ENCODE peak calls at places on chromosome 18, in ten cellular contexts. S is activated CD4-positive, CD25-positive, alpha-beta regulatory T cell; O is NCI-H345; X is glomerular endothelial cell; A is MV-4-11; Q is mesothelial cell of epicardium; M is activated CD8-positive, alpha-beta memory T cell treated with anti-CD3 and anti-CD28 coated beads, Interleukin-2, amount 50 U/mL, for 48 hours; J is GM20000; C is left ventricle myocardium superior; D is M059J. P is an unnamed sample.

GRCh38 chr18:61286867-61287266 is 46.4 kb upstream of the CDH20 start:
- DNase-seq in S (no peak), O (no peak), X (no peak), A (no peak), Q (no peak), M (no peak), J (no peak), C (no peak), D (no peak), P (no peak)

GRCh38 chr18:54776282-54776977 is 51.8 kb upstream of the RAB27B start:
- DNase-seq in S (no peak), O (no peak), X (peak), A (peak), Q (no peak), M (no peak), J (peak), C (no peak), D (peak), P (peak)

GRCh38 chr18:44536041-44536440 is 144.6 kb upstream of the SETBP1 start:
- DNase-seq in S (no peak), O (no peak), X (no peak), A (no peak), Q (no peak), M (no peak), J (no peak), C (no peak), D (peak), P (peak)

GRCh38 chr18:70149616-70150301 is 55.7 kb downstream of the RTTN start:
- DNase-seq in S (no peak), O (no peak), X (no peak), A (no peak), Q (no peak), M (no peak), J (no peak), C (no peak), D (no peak), P (no peak)

GRCh38 chr18:4125246-4125938 is 329.7 kb downstream of the DLGAP1 start:
- DNase-seq in S (no peak), O (peak), X (peak), A (no peak), Q (no peak), M (no peak), J (no peak), C (peak), D (no peak), P (no peak)

GRCh38 chr18:49563130-49563540 is 1.3 kb downstream of the LIPG start:
- DNase-seq in S (no peak), O (no peak), X (no peak), A (no peak), Q (no peak), M (no peak), J (no peak), C (no peak), D (peak), P (no peak)

GRCh38 chr18:61957801-61958516 is 65.2 kb upstream of the RNF152 start:
- DNase-seq in S (no peak), O (no peak), X (peak), A (no peak), Q (no peak), M (no peak), J (no peak), C (no peak), D (peak), P (no peak)

GRCh38 chr18:24054130-24054529 is 39.6 kb downstream of the TTC39C start:
- DNase-seq in S (no peak), O (no peak), X (no peak), A (no peak), Q (no peak), M (no peak), J (no peak), C (no peak), D (peak), P (no peak)

GRCh38 chr18:32238635-32239268 is 48.9 kb downstream of the MEP1B start:
- DNase-seq in S (no peak), O (no peak), X (no peak), A (no peak), Q (no peak), M (no peak), J (no peak), C (no peak), D (no peak), P (no peak)

GRCh38 chr18:48987821-48988220 is 37.1 kb upstream of the SMAD7 start:
- DNase-seq in S (no peak), O (no peak), X (no peak), A (no peak), Q (no peak), M (no peak), J (no peak), C (no peak), D (no peak), P (no peak)

GRCh38 chr18:22446325-22446724 is 28.6 kb upstream of the CTAGE1 start:
- DNase-seq in S (no peak), O (no peak), X (no peak), A (no peak), Q (no peak), M (no peak), J (no peak), C (no peak), D (peak), P (no peak)

GRCh38 chr18:58991127-58991798 is 126.6 kb downstream of the ZNF532 start:
- DNase-seq in S (no peak), O (no peak), X (no peak), A (no peak), Q (no peak), M (no peak), J (peak), C (no peak), D (peak), P (peak)

GRCh38 chr18:73446502-73446901 is 578.7 kb upstream of the NETO1 start:
- DNase-seq in S (no peak), O (no peak), X (no peak), A (no peak), Q (no peak), M (no peak), J (no peak), C (no peak), D (peak), P (no peak)

GRCh38 chr18:63540131-63540530 is 2.0 kb upstream of the SERPINB12 start:
- DNase-seq in S (no peak), O (no peak), X (no peak), A (no peak), Q (no peak), M (no peak), J (no peak), C (no peak), D (peak), P (peak)

GRCh38 chr18:74430811-74431571 is 26.1 kb downstream of the DIPK1C start:
- DNase-seq in S (no peak), O (no peak), X (no peak), A (no peak), Q (no peak), M (no peak), J (no peak), C (no peak), D (no peak), P (no peak)

GRCh38 chr18:41858761-41859555 is 96.1 kb upstream of the PIK3C3 start:
- DNase-seq in S (no peak), O (no peak), X (no peak), A (no peak), Q (no peak), M (no peak), J (no peak), C (no peak), D (no peak), P (no peak)

GRCh38 chr18:46555213-46555612 is 101.8 kb downstream of the LOXHD1 start:
- DNase-seq in S (no peak), O (no peak), X (no peak), A (no peak), Q (no peak), M (no peak), J (no peak), C (no peak), D (no peak), P (no peak)

GRCh38 chr18:6257950-6258349 is 156.8 kb downstream of the L3MBTL4 start:
- DNase-seq in S (no peak), O (no peak), X (no peak), A (no peak), Q (no peak), M (no peak), J (no peak), C (no peak), D (no peak), P (no peak)

GRCh38 chr18:9575558-9575957 is 38.8 kb downstream of the PPP4R1 start:
- DNase-seq in S (no peak), O (peak), X (peak), A (peak), Q (peak), M (no peak), J (peak), C (peak), D (peak), P (peak)

GRCh38 chr18:63298393-63299015 is 21.1 kb downstream of the BCL2 start:
- DNase-seq in S (no peak), O (no peak), X (no peak), A (no peak), Q (no peak), M (no peak), J (no peak), C (no peak), D (no peak), P (no peak)

GRCh38 chr18:662197-662596 is 4.7 kb downstream of the TYMS start:
- DNase-seq in S (no peak), O (no peak), X (no peak), A (no peak), Q (no peak), M (no peak), J (no peak), C (no peak), D (no peak), P (no peak)

GRCh38 chr18:31325051-31325450 is 7.1 kb downstream of the DSG1 start:
- DNase-seq in S (no peak), O (no peak), X (no peak), A (no peak), Q (no peak), M (no peak), J (no peak), C (no peak), D (no peak), P (peak)

GRCh38 chr18:48842259-48843061 is 108.3 kb downstream of the SMAD7 start:
- DNase-seq in S (no peak), O (no peak), X (peak), A (no peak), Q (no peak), M (no peak), J (peak), C (peak), D (peak), P (peak)

GRCh38 chr18:46051731-46052461 is 20.2 kb downstream of the PSTPIP2 start:
- DNase-seq in S (no peak), O (no peak), X (no peak), A (no peak), Q (no peak), M (no peak), J (no peak), C (no peak), D (peak), P (peak)

GRCh38 chr18:28766027-28766426 is 589.1 kb upstream of the CDH2 start:
- DNase-seq in S (no peak), O (no peak), X (no peak), A (no peak), Q (no peak), M (no peak), J (no peak), C (no peak), D (no peak), P (peak)

P was measured in fibroblast of villous mesenchyme.